ENCODE peak calls at places on chromosomes 6 and 20, in seven cellular contexts. Q is T-helper 2 cell; O is naive thymus-derived CD4-positive, alpha-beta T cell; U is activated T-cell treated with anti-CD3 and anti-CD28 coated beads, Interleukin-2, amount 50 U/mL, for 4 hours; B is stimulated activated CD4-positive, alpha-beta T cell treated with anti-CD3 and anti-CD28 coated beads, Interleukin-4, amount 100 ng/mL, for 48 hours; Y is pancreas; C is neural crest cell. V is an unnamed sample.

GRCh38 chr6:140178550-140179334 is 804.3 kb upstream of the CITED2 start:
- DNase-seq in U (no peak), Q (no peak), B (no peak), C (no peak), Y (no peak), O (no peak), V (no peak)

GRCh38 chr20:48823960-48824497 is 3.8 kb downstream of the PREX1 start:
- DNase-seq in U (peak), Y (no peak), O (no peak), Q (no peak), B (peak), C (no peak), V (no peak)

GRCh38 chr20:62288535-62289105 is 14.2 kb upstream of the ADRM1 start:
- DNase-seq in B (no peak), Y (no peak), O (no peak), Q (no peak), C (no peak), U (no peak), V (no peak)

GRCh38 chr6:144195671-144196070 is 45.4 kb downstream of the STX11 start:
- DNase-seq in Q (no peak), Y (no peak), C (no peak), B (no peak), U (no peak), O (no peak), V (no peak)

GRCh38 chr20:2914160-2914559 is 40.9 kb downstream of the PTPRA start:
- DNase-seq in Q (no peak), O (no peak), Y (no peak), B (no peak), C (no peak), U (no peak), V (no peak)

GRCh38 chr6:130760006-130760405 is 67.2 kb upstream of the SMLR1 start:
- DNase-seq in Q (no peak), B (no peak), U (no peak), C (peak), Y (no peak), O (no peak), V (no peak)

GRCh38 chr20:62922451-62922921 is 3.8 kb downstream of the DIDO1 start:
- DNase-seq in O (no peak), Y (no peak), B (no peak), C (no peak), Q (peak), U (peak), V (no peak)

GRCh38 chr6:138545621-138545980 is 46.3 kb upstream of the NHSL1 start:
- DNase-seq in Q (no peak), Y (peak), C (peak), B (no peak), O (no peak), U (no peak), V (no peak)

GRCh38 chr20:574297-574942 is 30.8 kb upstream of the CSNK2A1 start:
- DNase-seq in O (no peak), C (no peak), B (no peak), Y (no peak), Q (no peak), U (no peak), V (no peak)

GRCh38 chr20:51456511-51457280 is 85.8 kb downstream of the NFATC2 start:
- DNase-seq in U (no peak), O (no peak), C (no peak), Q (no peak), B (no peak), Y (peak), V (no peak)

GRCh38 chr6:1271071-1271763 is 40.7 kb upstream of the FOXQ1 start:
- DNase-seq in B (no peak), Q (no peak), C (no peak), O (no peak), Y (peak), U (no peak), V (no peak)

GRCh38 chr6:15400572-15401004 is 154.7 kb downstream of the JARID2 start:
- DNase-seq in C (peak), U (no peak), O (peak), Y (no peak), B (no peak), Q (no peak), V (no peak)

GRCh38 chr6:128209771-128210170 is 308.9 kb upstream of the THEMIS start:
- DNase-seq in B (no peak), C (no peak), U (no peak), Q (no peak), Y (no peak), O (no peak), V (no peak)

GRCh38 chr6:166752097-166752496 is 125.0 kb upstream of the RPS6KA2 start:
- DNase-seq in U (no peak), Y (no peak), B (no peak), C (no peak), O (no peak), Q (no peak), V (peak)

GRCh38 chr6:34792605-34793500 is 970 bp downstream of the BLTP3A start:
- DNase-seq in B (peak), O (peak), Y (no peak), C (peak), U (no peak), Q (no peak), V (peak)

GRCh38 chr6:118968416-118968815 is 33.5 kb upstream of the MCM9 start:
- DNase-seq in B (no peak), U (no peak), Y (no peak), O (peak), C (no peak), Q (no peak), V (no peak)

GRCh38 chr6:78844899-78845298 is 22.5 kb upstream of the IRAK1BP1 start:
- DNase-seq in Y (no peak), C (no peak), O (no peak), B (no peak), U (no peak), Q (no peak), V (no peak)

GRCh38 chr6:132551214-132551613 is 1.3 kb upstream of the TAAR8 start:
- DNase-seq in Y (no peak), O (no peak), Q (no peak), U (no peak), B (no peak), C (no peak), V (no peak)

GRCh38 chr6:30799210-30799609 is 54.9 kb upstream of the IER3 start:
- DNase-seq in Q (no peak), C (no peak), B (no peak), O (no peak), Y (no peak), U (no peak), V (no peak)

GRCh38 chr6:153989989-153990388 is 49.1 kb upstream of the OPRM1 start:
- DNase-seq in O (no peak), B (no peak), Q (no peak), C (no peak), Y (no peak), U (no peak), V (no peak)

GRCh38 chr6:154370545-154370944 is 13.9 kb upstream of the IPCEF1 start:
- DNase-seq in O (peak), C (no peak), U (no peak), Y (no peak), B (peak), Q (no peak), V (no peak)

GRCh38 chr6:11379805-11380204 is 147.3 kb upstream of the NEDD9 start:
- DNase-seq in U (no peak), B (no peak), C (no peak), O (no peak), Y (no peak), Q (no peak), V (no peak)

GRCh38 chr20:9214676-9215075 is 145.8 kb downstream of the PLCB4 start:
- DNase-seq in O (no peak), U (no peak), C (no peak), Q (no peak), Y (no peak), B (no peak), V (no peak)